ENCODE peak calls at places on chromosomes 13 and 19, in nine cellular contexts. R is stimulated activated CD8-positive, alpha-beta memory T cell treated with anti-CD3 and anti-CD28 coated beads, Interleukin-4, amount 100 ng/mL, for 4 hours; C is SJSA1; V is stimulated activated CD4-positive, alpha-beta T cell treated with anti-CD3 and anti-CD28 coated beads, TNF-alpha, amount 100 ng/mL, for 48 hours; Q is renal cortical epithelial cell; I is HTR-8/SVneo; W is AG10803; O is A549; G is astrocyte of the spinal cord. Z is an unnamed sample.

GRCh38 chr13:68027311-68027710 is 797.2 kb upstream of the PCDH9 start:
- DNase-seq in R (no peak), C (no peak), V (no peak), Q (no peak), I (no peak), W (no peak), O (no peak), G (no peak), Z (no peak)

GRCh38 chr13:44300895-44301638 is 72.6 kb upstream of the SERP2 start:
- DNase-seq in R (no peak), C (peak), V (no peak), Q (peak), I (peak), W (peak), O (peak), G (peak), Z (peak)

GRCh38 chr13:53112522-53112921 is 83.9 kb downstream of the OLFM4 start:
- DNase-seq in R (no peak), C (no peak), V (no peak), Q (no peak), I (no peak), W (no peak), O (no peak), G (no peak), Z (no peak)

GRCh38 chr19:28737021-28737525 is 475.9 kb downstream of the UQCRFS1 start:
- DNase-seq in R (no peak), C (peak), V (no peak), Q (peak), I (peak), W (peak), O (no peak), G (peak), Z (no peak)

GRCh38 chr13:78658630-78659449 is at the start of gene OBI1:
- DNase-seq in R (peak), C (peak), V (peak), Q (peak), I (peak), W (peak), O (peak), G (peak), Z (peak)

GRCh38 chr13:32164622-32165268 is 133.2 kb downstream of the FRY start:
- DNase-seq in R (no peak), C (peak), V (peak), Q (peak), I (peak), W (peak), O (peak), G (peak), Z (no peak)

GRCh38 chr13:102877285-102877684 is 31.5 kb downstream of the ERCC5 start:
- DNase-seq in R (no peak), C (no peak), V (no peak), Q (peak), I (no peak), W (peak), O (no peak), G (peak), Z (peak)

GRCh38 chr19:510606-511100 is 3.4 kb downstream of the TPGS1 start:
- DNase-seq in R (peak), C (peak), V (peak), Q (peak), I (peak), W (peak), O (peak), G (peak), Z (peak)

GRCh38 chr13:97274782-97275252 is 52.7 kb downstream of the MBNL2 start:
- DNase-seq in R (no peak), C (peak), V (no peak), Q (peak), I (no peak), W (peak), O (no peak), G (peak), Z (no peak)

GRCh38 chr19:52635786-52636570 is 2.2 kb downstream of the ZNF83 start:
- DNase-seq in R (no peak), C (no peak), V (no peak), Q (peak), I (no peak), W (peak), O (no peak), G (no peak), Z (no peak)